ENCODE peak calls at places on chromosomes 2 and 18, in seven cellular contexts. D is left ventricle myocardium inferior; C is CD8-positive, alpha-beta T cell; Z is AG04450; K is Peyer's patch; E is H9; Q is HL-60. T is an unnamed sample.
A peak's percentile ranks its signal among the peaks of the same experiment; 100 is the strongest.

GRCh38 chr18:56221195-56222065 is 417.0 kb downstream of the TXNL1 start:
- DNase-seq in D (no peak), Z (no peak), C (no peak), Q (no peak), E (no peak), K (no peak), T (no peak)

GRCh38 chr18:63319383-63320040 is at the start of gene BCL2:
- DNase-seq in E (peak; percentile 42), Q (peak; percentile 72), K (peak; percentile 47), D (peak; percentile 31), Z (no peak), C (peak; percentile 34), T (no peak)

GRCh38 chr18:70523798-70524182 is 234.9 kb downstream of the SOCS6 start:
- DNase-seq in C (no peak), K (no peak), Q (no peak), E (no peak), D (no peak), Z (no peak), T (no peak)

GRCh38 chr2:109473006-109473380 is 140.8 kb downstream of the SEPTIN10 start:
- DNase-seq in K (no peak), E (no peak), Z (no peak), C (no peak), Q (no peak), D (no peak), T (no peak)

GRCh38 chr18:59272971-59273935 is at the start of gene RAX:
- DNase-seq in E (peak; percentile 92), C (no peak), Q (no peak), Z (no peak), K (no peak), D (no peak), T (no peak)

GRCh38 chr18:31634331-31634713 is 42.6 kb downstream of the TTR start:
- DNase-seq in K (no peak), C (no peak), D (no peak), Q (no peak), E (no peak), Z (no peak), T (no peak)

GRCh38 chr2:43605851-43606250 is 10.0 kb upstream of the THADA start:
- DNase-seq in K (no peak), Q (no peak), D (no peak), Z (no peak), E (no peak), C (no peak), T (no peak)

GRCh38 chr2:200356794-200357472 is 50.4 kb downstream of the SPATS2L start:
- DNase-seq in K (no peak), Z (peak; percentile 55), C (no peak), Q (no peak), D (no peak), E (no peak), T (no peak)

GRCh38 chr2:30267161-30267568 is 35.8 kb downstream of the LBH start:
- DNase-seq in Q (no peak), E (peak; percentile 49), C (no peak), D (no peak), K (peak; percentile 54), Z (no peak), T (peak; percentile 17)

GRCh38 chr18:65762556-65762955 is 11.7 kb downstream of the CDH7 start:
- DNase-seq in E (no peak), Q (no peak), Z (no peak), C (no peak), K (no peak), D (no peak), T (no peak)

GRCh38 chr18:65769653-65770052 is 18.8 kb downstream of the CDH7 start:
- DNase-seq in E (no peak), K (no peak), C (no peak), D (no peak), Q (no peak), Z (no peak), T (no peak)

GRCh38 chr18:65768379-65768778 is 17.6 kb downstream of the CDH7 start:
- DNase-seq in D (no peak), E (no peak), Q (no peak), K (no peak), Z (no peak), C (no peak), T (no peak)
- TF ChIP-seq CTCF in D (no peak), E (no peak), Q (no peak), K (no peak), Z (no peak), C (no peak), T (no peak)

GRCh38 chr2:105407946-105408743 is 9.3 kb upstream of the FHL2 start:
- DNase-seq in E (no peak), D (no peak), Z (no peak), K (no peak), Q (no peak), C (no peak), T (no peak)

GRCh38 chr2:105404736-105405135 is 5.9 kb upstream of the FHL2 start:
- DNase-seq in E (no peak), C (no peak), Q (no peak), D (no peak), K (no peak), Z (no peak), T (no peak)

GRCh38 chr2:105405291-105405690 is 6.4 kb upstream of the FHL2 start:
- DNase-seq in C (no peak), D (no peak), Z (no peak), Q (no peak), K (no peak), E (no peak), T (no peak)

GRCh38 chr2:105403785-105404698 is 5.2 kb upstream of the FHL2 start:
- DNase-seq in D (no peak), Z (peak; percentile 62), C (no peak), E (peak; percentile 60), Q (no peak), K (no peak), T (no peak)

GRCh38 chr2:105406221-105406620 is 7.4 kb upstream of the FHL2 start:
- DNase-seq in E (no peak), C (no peak), K (no peak), D (no peak), Z (no peak), Q (no peak), T (no peak)
- H3K27ac ChIP-seq in E (no peak overlapping the region), C (no peak overlapping the region), K (no peak overlapping the region), D (peak overlapping the region; percentile 75), Z (no peak overlapping the region), Q (no peak overlapping the region), T (no peak overlapping the region)

DNA sequence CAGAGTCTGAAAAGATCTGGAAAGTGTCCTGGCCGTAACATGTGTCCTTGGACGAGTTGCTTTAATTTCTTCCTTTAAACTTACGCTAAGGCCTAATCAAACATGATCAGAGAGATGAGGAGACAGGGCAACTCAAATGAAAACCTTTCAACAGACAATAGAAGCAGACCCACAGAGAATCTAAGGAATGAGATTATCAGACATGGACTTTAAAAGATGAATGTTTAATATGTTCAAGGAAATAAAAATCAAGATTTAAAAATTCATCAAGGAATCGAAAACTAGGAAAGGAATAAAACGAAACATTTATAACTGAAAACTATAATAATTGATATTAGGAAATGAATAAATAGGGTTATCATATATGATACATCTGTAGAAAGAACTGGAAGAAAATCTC is 55.1 kb downstream of the RAB31 start:
- DNase-seq in K (no peak), E (no peak), Q (no peak), D (no peak), Z (no peak), C (no peak), T (no peak)
- H3K27me3 ChIP-seq in K (no peaks in the 10 kb centered on the region), E (no peaks in the 10 kb centered on the region), Q (no peaks in the 10 kb centered on the region), D (no peaks in the 10 kb centered on the region), Z (no peaks in the 10 kb centered on the region), C (no peaks in the 10 kb centered on the region), T (no peaks in the 10 kb centered on the region)

DNA sequence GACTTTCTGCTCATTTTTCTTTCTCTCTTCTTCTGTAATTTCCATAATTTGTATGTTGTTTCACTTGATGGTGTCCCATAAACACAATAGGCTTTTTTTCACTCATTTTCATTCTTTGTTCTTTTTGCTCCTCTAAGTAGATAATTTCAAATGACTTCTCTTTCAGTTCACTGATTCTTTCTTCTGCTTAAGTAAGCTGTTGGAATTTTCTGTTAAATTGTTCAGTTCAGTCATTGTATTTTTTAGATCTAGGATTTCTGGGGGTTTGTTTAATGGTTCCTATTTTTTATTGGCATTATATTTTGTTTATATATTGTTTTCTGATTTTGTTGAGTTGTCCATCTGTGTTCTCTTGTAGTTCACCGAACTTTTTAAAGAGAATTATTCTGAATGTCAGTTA is 19.5 kb downstream of the SP140L start:
- DNase-seq in Q (no peak), C (no peak), E (no peak), K (no peak), D (no peak), Z (no peak), T (no peak)
- TF ChIP-seq CTCF in Q (no peak), C (no peak), E (no peak), K (no peak), D (no peak), Z (no peak), T (no peak)

DNA sequence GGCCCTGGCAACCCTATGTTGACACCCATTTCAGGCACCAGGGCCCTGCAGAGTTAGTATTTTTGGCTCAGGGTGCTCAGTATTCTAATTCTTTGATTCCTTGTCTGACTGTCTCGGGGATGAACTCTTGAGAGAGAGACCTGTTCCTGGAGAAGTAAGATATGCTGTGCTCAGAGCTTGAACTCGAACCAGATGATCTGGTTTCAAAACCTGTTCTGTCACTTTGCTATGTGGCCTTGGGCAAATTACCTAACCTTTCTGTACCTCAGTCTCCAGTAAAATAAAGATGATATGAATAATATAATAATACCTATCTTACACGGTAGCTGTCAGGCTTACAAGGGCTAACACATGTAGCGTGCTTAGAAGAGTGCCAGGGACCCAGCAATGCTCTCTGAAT is 294.2 kb downstream of the DYSF start:
- DNase-seq in Z (no peak), Q (no peak), E (no peak), K (no peak), D (no peak), C (no peak), T (no peak)
- H3K27ac ChIP-seq in Z (peak overlapping the region; percentile 11), Q (no peak overlapping the region), E (no peak overlapping the region), K (no peak overlapping the region), D (no peak overlapping the region), C (no peak overlapping the region), T (no peak overlapping the region)

DNA sequence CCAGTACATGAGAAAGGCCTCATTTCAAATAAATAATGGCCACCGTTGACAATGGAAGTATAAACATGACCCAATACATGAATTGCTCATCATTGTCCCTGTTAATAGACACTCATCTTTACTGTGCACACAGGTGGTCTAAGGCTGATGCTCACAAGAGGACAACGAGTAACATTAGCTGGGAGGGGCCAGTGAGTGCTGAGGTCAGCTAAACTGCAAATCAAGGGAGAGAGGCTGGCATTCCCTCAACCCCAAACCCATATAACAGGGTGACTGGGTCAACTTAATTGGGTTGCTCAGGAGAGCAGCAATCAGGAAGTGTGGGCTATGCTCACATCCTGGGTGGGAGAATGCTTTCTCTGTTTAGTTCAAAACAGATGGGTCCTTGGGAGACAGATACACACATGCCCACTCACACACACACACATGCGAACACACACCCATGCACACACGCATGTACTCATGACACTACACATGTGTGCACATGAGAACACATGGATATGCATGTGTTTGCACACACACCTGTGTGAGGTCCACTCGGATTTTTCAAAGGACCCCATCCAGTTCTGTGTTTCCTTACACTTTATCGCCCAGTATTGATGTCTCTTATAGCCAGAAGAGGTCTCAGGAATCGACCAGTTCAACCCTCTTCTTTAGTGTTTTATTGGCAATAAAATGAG is 172.0 kb downstream of the INHBB start:
- DNase-seq in K (no peak), E (no peak), Q (no peak), D (no peak), Z (no peak), C (no peak), T (no peak)
- H3K27me3 ChIP-seq in K (no peaks in the 10 kb centered on the region), E (no peaks in the 10 kb centered on the region), Q (peaks cover 8% of the 10 kb centered on the region), D (peaks cover 44% of the 10 kb centered on the region), Z (peaks cover 39% of the 10 kb centered on the region), C (no peaks in the 10 kb centered on the region), T (peaks cover 3% of the 10 kb centered on the region)

T was measured in CD4-positive, alpha-beta T cell.